ENCODE peak calls at places on chromosomes 2 and 18, in five cellular contexts. W is GM10248, N is HTR-8/SVneo, U is aorta, A is NCI-H748 treated with DMSO at 0.1 percent for 48 hours. G is an unnamed sample.

GRCh38 chr2:239175181-239175580 is 225.6 kb downstream of the HDAC4 start:
- DNase-seq in W (no peak), N (no peak), U (peak), A (no peak), G (peak)

GRCh38 chr18:49546719-49547273 is 15.1 kb upstream of the LIPG start:
- DNase-seq in W (no peak), N (no peak), U (no peak), A (no peak), G (no peak)

GRCh38 chr2:230842473-230842872 is 22.3 kb upstream of the ITM2C start:
- DNase-seq in W (no peak), N (no peak), U (no peak), A (no peak), G (no peak)

GRCh38 chr18:65610939-65611338 is 139.9 kb upstream of the CDH7 start:
- DNase-seq in W (no peak), N (no peak), U (no peak), A (no peak), G (no peak)

GRCh38 chr2:203740741-203741363 is 34.4 kb downstream of the CD28 start:
- DNase-seq in W (no peak), N (peak), U (no peak), A (no peak), G (no peak)

GRCh38 chr18:61169386-61169785 is 163.8 kb upstream of the CDH20 start:
- DNase-seq in W (no peak), N (no peak), U (no peak), A (no peak), G (no peak)

GRCh38 chr2:45119855-45120254 is 110.6 kb upstream of the SIX2 start:
- DNase-seq in W (no peak), N (peak), U (no peak), A (no peak), G (no peak)

GRCh38 chr18:3214855-3215637 is 4.7 kb downstream of the MYOM1 start:
- DNase-seq in W (no peak), N (no peak), U (no peak), A (no peak), G (no peak)

GRCh38 chr2:207896525-207897295 is 127.0 kb upstream of the FZD5 start:
- DNase-seq in W (no peak), N (no peak), U (no peak), A (no peak), G (no peak)

GRCh38 chr2:39124000-39124769 is 3.3 kb upstream of the SOS1 start:
- DNase-seq in W (peak), N (peak), U (peak), A (peak), G (peak)

GRCh38 chr2:19361325-19361990 is 3.0 kb upstream of the OSR1 start:
- DNase-seq in W (peak), N (no peak), U (no peak), A (no peak), G (peak)

GRCh38 chr2:230713331-230714121 is 884 bp downstream of the CAB39 start:
- DNase-seq in W (peak), N (no peak), U (peak), A (peak), G (peak)

GRCh38 chr18:10378688-10379465 is 75.6 kb upstream of the APCDD1 start:
- DNase-seq in W (no peak), N (no peak), U (no peak), A (no peak), G (no peak)

GRCh38 chr2:117065912-117066311 is 748.6 kb upstream of the DDX18 start:
- DNase-seq in W (no peak), N (no peak), U (no peak), A (no peak), G (no peak)

GRCh38 chr2:201643216-201643651 is at the start of gene TMEM237:
- DNase-seq in W (peak), N (peak), U (no peak), A (no peak), G (peak)

GRCh38 chr2:134883552-134884293 is 34.9 kb upstream of the CCNT2 start:
- DNase-seq in W (no peak), N (no peak), U (no peak), A (no peak), G (no peak)

GRCh38 chr18:22703883-22704626 is 229.1 kb upstream of the RBBP8 start:
- DNase-seq in W (peak), N (peak), U (no peak), A (peak), G (no peak)

GRCh38 chr2:237873961-237874551 is 14.6 kb downstream of the RAMP1 start:
- DNase-seq in W (no peak), N (no peak), U (peak), A (no peak), G (no peak)